ENCODE peak calls at places on chromosomes 13 and 19, in seven cellular contexts. One of them, this sample, is unnamed.

GRCh38 chr19:15303105-15303780 is 29.1 kb downstream of the BRD4 start:
- DNase-seq in Peyer's patch: no peak
- DNase-seq in H1: no peak
- DNase-seq in ovary: no peak
- DNase-seq in tibial nerve: no peak
- DNase-seq in H54: no peak
- DNase-seq in testis: no peak
- DNase-seq in this sample: no peak

GRCh38 chr13:22789027-22789593 is 391.7 kb upstream of the SGCG start:
- DNase-seq in H1: no peak
- DNase-seq in ovary: no peak
- DNase-seq in tibial nerve: no peak
- DNase-seq in testis: no peak
- DNase-seq in Peyer's patch: no peak
- DNase-seq in H54: no peak
- DNase-seq in this sample: no peak

GRCh38 chr13:75963318-75963717 is 327.2 kb downstream of the LMO7 start:
- DNase-seq in tibial nerve: no peak
- DNase-seq in ovary: no peak
- DNase-seq in H1: no peak
- DNase-seq in Peyer's patch: no peak
- DNase-seq in testis: no peak
- DNase-seq in H54: no peak
- DNase-seq in this sample: no peak

GRCh38 chr13:24042710-24043440 is 117.6 kb upstream of the SPATA13 start:
- DNase-seq in H1: no peak
- DNase-seq in testis: no peak
- DNase-seq in ovary: no peak
- DNase-seq in tibial nerve: no peak
- DNase-seq in Peyer's patch: no peak
- DNase-seq in H54: no peak
- DNase-seq in this sample: no peak

GRCh38 chr19:31930401-31930800 is 415.0 kb upstream of the ZNF507 start:
- DNase-seq in tibial nerve: no peak
- DNase-seq in H1: no peak
- DNase-seq in testis: no peak
- DNase-seq in ovary: no peak
- DNase-seq in Peyer's patch: no peak
- DNase-seq in H54: no peak
- DNase-seq in this sample: no peak

GRCh38 chr19:5001547-5002131 is 32.7 kb downstream of the KDM4B start:
- DNase-seq in testis: no peak
- DNase-seq in H54: peak
- DNase-seq in ovary: no peak
- DNase-seq in tibial nerve: no peak
- DNase-seq in Peyer's patch: no peak
- DNase-seq in H1: no peak
- DNase-seq in this sample: no peak

GRCh38 chr19:16301999-16302694 is 22.5 kb upstream of the KLF2 start:
- DNase-seq in H1: no peak
- DNase-seq in testis: no peak
- DNase-seq in tibial nerve: no peak
- DNase-seq in H54: peak
- DNase-seq in Peyer's patch: no peak
- DNase-seq in ovary: no peak
- DNase-seq in this sample: no peak

GRCh38 chr13:100876044-100876403 is 201.4 kb upstream of the TMTC4 start:
- DNase-seq in H1: no peak
- DNase-seq in Peyer's patch: no peak
- DNase-seq in ovary: no peak
- DNase-seq in H54: no peak
- DNase-seq in tibial nerve: no peak
- DNase-seq in testis: no peak
- DNase-seq in this sample: no peak

GRCh38 chr19:41225238-41226052 is 6.4 kb downstream of the AXL start:
- DNase-seq in testis: peak
- DNase-seq in ovary: no peak
- DNase-seq in Peyer's patch: no peak
- DNase-seq in tibial nerve: peak
- DNase-seq in H1: no peak
- DNase-seq in H54: peak
- DNase-seq in this sample: peak

GRCh38 chr13:27427663-27428062 is 3.2 kb downstream of the GTF3A start:
- DNase-seq in H54: no peak
- DNase-seq in tibial nerve: no peak
- DNase-seq in H1: no peak
- DNase-seq in Peyer's patch: no peak
- DNase-seq in ovary: no peak
- DNase-seq in testis: no peak
- DNase-seq in this sample: no peak

GRCh38 chr19:29976151-29976943 is 34.3 kb downstream of the URI1 start:
- DNase-seq in ovary: no peak
- DNase-seq in H54: no peak
- DNase-seq in testis: no peak
- DNase-seq in tibial nerve: no peak
- DNase-seq in H1: no peak
- DNase-seq in Peyer's patch: no peak
- DNase-seq in this sample: no peak

GRCh38 chr19:56110515-56111448 is 10.3 kb downstream of the ZNF787 start:
- DNase-seq in Peyer's patch: no peak
- DNase-seq in tibial nerve: no peak
- DNase-seq in ovary: peak
- DNase-seq in H54: peak
- DNase-seq in testis: peak
- DNase-seq in H1: no peak
- DNase-seq in this sample: peak

GRCh38 chr19:9535934-9536333 is 2.5 kb downstream of the ZNF426 start:
- DNase-seq in ovary: no peak
- DNase-seq in Peyer's patch: no peak
- DNase-seq in H1: no peak
- DNase-seq in testis: no peak
- DNase-seq in tibial nerve: no peak
- DNase-seq in H54: no peak
- DNase-seq in this sample: no peak

GRCh38 chr19:9538183-9539058 is at the start of gene ZNF426:
- DNase-seq in ovary: peak
- DNase-seq in H54: peak
- DNase-seq in H1: peak
- DNase-seq in tibial nerve: peak
- DNase-seq in testis: peak
- DNase-seq in Peyer's patch: peak
- DNase-seq in this sample: peak
- TF ChIP-seq POLR2A in ovary: no peak
- TF ChIP-seq POLR2A in H54: peak
- TF ChIP-seq POLR2A in H1: peak
- TF ChIP-seq POLR2A in tibial nerve: peak
- TF ChIP-seq POLR2A in testis: no peak
- TF ChIP-seq POLR2A in Peyer's patch: no peak
- TF ChIP-seq POLR2A in this sample: no peak

GRCh38 chr13:50420720-50421456 is 405.6 kb downstream of the KCNRG start:
- DNase-seq in tibial nerve: no peak
- DNase-seq in H1: no peak
- DNase-seq in testis: no peak
- DNase-seq in ovary: no peak
- DNase-seq in H54: no peak
- DNase-seq in Peyer's patch: no peak
- DNase-seq in this sample: no peak
- TF ChIP-seq POLR2A in tibial nerve: no peak
- TF ChIP-seq POLR2A in H1: no peak
- TF ChIP-seq POLR2A in testis: no peak
- TF ChIP-seq POLR2A in ovary: no peak
- TF ChIP-seq POLR2A in H54: no peak
- TF ChIP-seq POLR2A in Peyer's patch: no peak
- TF ChIP-seq POLR2A in this sample: no peak

GRCh38 chr19:48965033-48965805 is at the start of gene FTL:
- DNase-seq in ovary: peak
- DNase-seq in H1: peak
- DNase-seq in testis: peak
- DNase-seq in Peyer's patch: peak
- DNase-seq in tibial nerve: peak
- DNase-seq in H54: peak
- DNase-seq in this sample: peak
- TF ChIP-seq POLR2A in ovary: peak
- TF ChIP-seq POLR2A in H1: peak
- TF ChIP-seq POLR2A in testis: peak
- TF ChIP-seq POLR2A in Peyer's patch: peak
- TF ChIP-seq POLR2A in tibial nerve: peak
- TF ChIP-seq POLR2A in H54: peak
- TF ChIP-seq POLR2A in this sample: peak

GRCh38 chr19:1812426-1813196 is 535 bp upstream of the ATP8B3 start:
- DNase-seq in H54: peak
- DNase-seq in H1: peak
- DNase-seq in ovary: peak
- DNase-seq in Peyer's patch: peak
- DNase-seq in testis: peak
- DNase-seq in tibial nerve: peak
- DNase-seq in this sample: peak
- TF ChIP-seq POLR2A in H54: peak
- TF ChIP-seq POLR2A in H1: peak
- TF ChIP-seq POLR2A in ovary: peak
- TF ChIP-seq POLR2A in Peyer's patch: no peak
- TF ChIP-seq POLR2A in testis: no peak
- TF ChIP-seq POLR2A in tibial nerve: peak
- TF ChIP-seq POLR2A in this sample: peak

GRCh38 chr19:14035706-14036105 is 4.1 kb downstream of the IL27RA start:
- DNase-seq in H1: no peak
- DNase-seq in tibial nerve: no peak
- DNase-seq in ovary: no peak
- DNase-seq in H54: no peak
- DNase-seq in Peyer's patch: no peak
- DNase-seq in testis: no peak
- DNase-seq in this sample: no peak

GRCh38 chr19:14033946-14034345 is 2.4 kb downstream of the IL27RA start:
- DNase-seq in tibial nerve: no peak
- DNase-seq in Peyer's patch: no peak
- DNase-seq in H1: no peak
- DNase-seq in testis: no peak
- DNase-seq in H54: no peak
- DNase-seq in ovary: no peak
- DNase-seq in this sample: no peak

GRCh38 chr19:14028901-14029300 is 953 bp downstream of the RLN3 start:
- DNase-seq in ovary: no peak
- DNase-seq in H54: no peak
- DNase-seq in H1: no peak
- DNase-seq in tibial nerve: no peak
- DNase-seq in testis: no peak
- DNase-seq in Peyer's patch: no peak
- DNase-seq in this sample: no peak

GRCh38 chr19:14030997-14031718 is 404 bp upstream of the IL27RA start:
- DNase-seq in testis: no peak
- DNase-seq in ovary: no peak
- DNase-seq in Peyer's patch: no peak
- DNase-seq in tibial nerve: no peak
- DNase-seq in H54: no peak
- DNase-seq in H1: no peak
- DNase-seq in this sample: no peak

GRCh38 chr19:14031719-14032480 is at the start of gene IL27RA:
- DNase-seq in testis: peak
- DNase-seq in H54: peak
- DNase-seq in H1: peak
- DNase-seq in tibial nerve: peak
- DNase-seq in Peyer's patch: peak
- DNase-seq in ovary: peak
- DNase-seq in this sample: peak
- TF ChIP-seq POLR2A in testis: no peak
- TF ChIP-seq POLR2A in H54: no peak
- TF ChIP-seq POLR2A in H1: no peak
- TF ChIP-seq POLR2A in tibial nerve: no peak
- TF ChIP-seq POLR2A in Peyer's patch: no peak
- TF ChIP-seq POLR2A in ovary: no peak
- TF ChIP-seq POLR2A in this sample: no peak

GRCh38 chr13:59490651-59491050 is 673.1 kb downstream of the DIAPH3 start:
- DNase-seq in tibial nerve: no peak
- DNase-seq in H54: no peak
- DNase-seq in H1: no peak
- DNase-seq in Peyer's patch: no peak
- DNase-seq in testis: no peak
- DNase-seq in ovary: no peak
- DNase-seq in this sample: no peak

GRCh38 chr13:59494151-59494550 is 669.6 kb downstream of the DIAPH3 start:
- DNase-seq in ovary: no peak
- DNase-seq in H1: no peak
- DNase-seq in tibial nerve: no peak
- DNase-seq in Peyer's patch: no peak
- DNase-seq in H54: no peak
- DNase-seq in testis: no peak
- DNase-seq in this sample: no peak

GRCh38 chr13:59492030-59492636 is 671.6 kb downstream of the DIAPH3 start:
- DNase-seq in tibial nerve: no peak
- DNase-seq in H54: no peak
- DNase-seq in testis: no peak
- DNase-seq in Peyer's patch: no peak
- DNase-seq in H1: no peak
- DNase-seq in ovary: no peak
- DNase-seq in this sample: no peak

GRCh38 chr13:59494560-59494970 is 669.2 kb downstream of the DIAPH3 start:
- DNase-seq in tibial nerve: no peak
- DNase-seq in H1: no peak
- DNase-seq in H54: no peak
- DNase-seq in testis: peak
- DNase-seq in ovary: no peak
- DNase-seq in Peyer's patch: no peak
- DNase-seq in this sample: peak

GRCh38 chr13:59493436-59493965 is 670.2 kb downstream of the DIAPH3 start:
- DNase-seq in testis: no peak
- DNase-seq in H54: no peak
- DNase-seq in H1: no peak
- DNase-seq in tibial nerve: no peak
- DNase-seq in ovary: no peak
- DNase-seq in Peyer's patch: no peak
- DNase-seq in this sample: no peak
- TF ChIP-seq POLR2A in testis: no peak
- TF ChIP-seq POLR2A in H54: no peak
- TF ChIP-seq POLR2A in H1: no peak
- TF ChIP-seq POLR2A in tibial nerve: no peak
- TF ChIP-seq POLR2A in ovary: no peak
- TF ChIP-seq POLR2A in Peyer's patch: no peak
- TF ChIP-seq POLR2A in this sample: no peak

GRCh38 chr13:108527849-108528248 is 101.6 kb upstream of the MYO16 start:
- DNase-seq in ovary: no peak
- DNase-seq in H1: no peak
- DNase-seq in Peyer's patch: no peak
- DNase-seq in tibial nerve: no peak
- DNase-seq in testis: no peak
- DNase-seq in H54: no peak
- DNase-seq in this sample: no peak

GRCh38 chr13:108528303-108528702 is 101.1 kb upstream of the MYO16 start:
- DNase-seq in H1: no peak
- DNase-seq in H54: no peak
- DNase-seq in Peyer's patch: no peak
- DNase-seq in testis: no peak
- DNase-seq in tibial nerve: no peak
- DNase-seq in ovary: no peak
- DNase-seq in this sample: no peak

DNA sequence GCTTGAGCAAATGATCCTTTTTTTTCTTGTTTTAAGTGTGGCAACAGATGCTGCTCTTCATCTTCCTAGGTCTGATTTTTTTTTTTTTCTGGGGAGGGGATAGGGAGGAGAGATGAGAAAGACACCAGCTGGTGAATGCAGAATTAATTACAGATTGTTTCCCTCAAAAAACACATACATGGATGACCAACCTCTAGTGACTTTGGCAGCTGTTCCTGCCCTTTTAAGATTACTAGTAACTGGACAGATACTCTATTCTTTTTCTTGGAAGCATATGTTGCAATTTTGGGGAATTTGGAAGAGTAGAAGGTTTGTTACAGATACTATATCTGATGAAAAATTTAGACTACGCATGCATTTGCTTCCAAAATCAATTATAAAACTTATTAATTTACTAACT is 103.5 kb upstream of the MYO16 start:
- DNase-seq in H54: no peak
- DNase-seq in H1: no peak
- DNase-seq in ovary: no peak
- DNase-seq in testis: no peak
- DNase-seq in Peyer's patch: no peak
- DNase-seq in tibial nerve: no peak
- DNase-seq in this sample: no peak
- TF ChIP-seq POLR2A in H54: no peak
- TF ChIP-seq POLR2A in H1: no peak
- TF ChIP-seq POLR2A in ovary: no peak
- TF ChIP-seq POLR2A in testis: no peak
- TF ChIP-seq POLR2A in Peyer's patch: no peak
- TF ChIP-seq POLR2A in tibial nerve: no peak
- TF ChIP-seq POLR2A in this sample: no peak